ENCODE peak calls at places on chromosome 3, in ten cellular contexts. W, K, A, J, E, X, M, F, L and D are unnamed samples.

GRCh38 chr3:113271189-113271588 is 59.8 kb downstream of the BOC start:
- DNase-seq in W (no peak), K (peak; percentile 34), A (no peak), J (no peak), E (no peak), X (no peak), M (no peak), F (no peak), L (no peak), D (no peak)

GRCh38 chr3:113747719-113748046 is 848 bp downstream of the ATP6V1A start:
- DNase-seq in W (peak; percentile 27), K (no peak), A (no peak), J (peak; percentile 43), E (no peak), X (peak; percentile 49), M (no peak), F (peak; percentile 34), L (no peak), D (no peak)

GRCh38 chr3:53084310-53085001 is 38.6 kb upstream of the SFMBT1 start:
- DNase-seq in W (no peak), K (peak; percentile 33), A (peak; percentile 38), J (no peak), E (no peak), X (peak; percentile 47), M (peak; percentile 67), F (peak; percentile 42), L (no peak), D (no peak)

GRCh38 chr3:13574798-13575451 is 26.0 kb downstream of the FBLN2 start:
- DNase-seq in W (no peak), K (no peak), A (no peak), J (no peak), E (no peak), X (peak; percentile 91), M (no peak), F (peak; percentile 63), L (no peak), D (no peak)

GRCh38 chr3:72848703-72849081 is 447 bp upstream of the SHQ1 start:
- DNase-seq in W (no peak), K (no peak), A (no peak), J (peak; percentile 59), E (no peak), X (peak; percentile 60), M (peak; percentile 6), F (peak; percentile 23), L (no peak), D (no peak)

GRCh38 chr3:134251731-134252391 is 1.2 kb upstream of the RYK start:
- DNase-seq in W (no peak), K (no peak), A (no peak), J (no peak), E (peak; percentile 21), X (no peak), M (peak; percentile 33), F (no peak), L (peak; percentile 16), D (no peak)

GRCh38 chr3:43031490-43032216 is 52.5 kb downstream of the GASK1A start:
- DNase-seq in W (no peak), K (no peak), A (no peak), J (no peak), E (peak; percentile 48), X (peak; percentile 37), M (no peak), F (no peak), L (no peak), D (no peak)

GRCh38 chr3:123317716-123318115 is 116.0 kb downstream of the SEC22A start:
- DNase-seq in W (no peak), K (no peak), A (no peak), J (no peak), E (peak; percentile 12), X (no peak), M (no peak), F (no peak), L (no peak), D (no peak)

GRCh38 chr3:112813016-112813415 is 33.6 kb downstream of the CD200R1L start:
- DNase-seq in W (no peak), K (no peak), A (no peak), J (no peak), E (no peak), X (peak; percentile 31), M (no peak), F (no peak), L (no peak), D (no peak)

GRCh38 chr3:133464573-133464972 is 64.7 kb downstream of the BFSP2 start:
- DNase-seq in W (peak; percentile 62), K (no peak), A (no peak), J (peak; percentile 65), E (no peak), X (peak; percentile 73), M (no peak), F (peak; percentile 38), L (peak; percentile 41), D (no peak)

GRCh38 chr3:116135462-116135861 is 309.8 kb downstream of the LSAMP start:
- DNase-seq in W (peak; percentile 18), K (no peak), A (no peak), J (no peak), E (no peak), X (peak; percentile 36), M (peak; percentile 45), F (peak; percentile 97), L (peak; percentile 36), D (no peak)

GRCh38 chr3:53154731-53155320 is 6.2 kb upstream of the PRKCD start:
- DNase-seq in W (peak; percentile 84), K (no peak), A (no peak), J (no peak), E (no peak), X (no peak), M (no peak), F (no peak), L (no peak), D (no peak)

GRCh38 chr3:189165092-189165491 is 6.7 kb upstream of the TPRG1 start:
- DNase-seq in W (peak; percentile 28), K (no peak), A (no peak), J (no peak), E (no peak), X (no peak), M (no peak), F (no peak), L (no peak), D (no peak)

GRCh38 chr3:112761062-112761638 is 85.5 kb downstream of the CD200R1L start:
- DNase-seq in W (no peak), K (no peak), A (no peak), J (peak; percentile 32), E (no peak), X (peak; percentile 72), M (no peak), F (peak; percentile 72), L (no peak), D (no peak)

GRCh38 chr3:142501004-142501926 is 53.4 kb upstream of the XRN1 start:
- DNase-seq in W (peak; percentile 88), K (no peak), A (no peak), J (no peak), E (no peak), X (peak; percentile 77), M (no peak), F (peak; percentile 89), L (no peak), D (no peak)

GRCh38 chr3:72319202-72320095 is 528.8 kb downstream of the SHQ1 start:
- DNase-seq in W (peak; percentile 38), K (no peak), A (no peak), J (no peak), E (no peak), X (peak; percentile 57), M (no peak), F (peak; percentile 47), L (no peak), D (no peak)

DNA sequence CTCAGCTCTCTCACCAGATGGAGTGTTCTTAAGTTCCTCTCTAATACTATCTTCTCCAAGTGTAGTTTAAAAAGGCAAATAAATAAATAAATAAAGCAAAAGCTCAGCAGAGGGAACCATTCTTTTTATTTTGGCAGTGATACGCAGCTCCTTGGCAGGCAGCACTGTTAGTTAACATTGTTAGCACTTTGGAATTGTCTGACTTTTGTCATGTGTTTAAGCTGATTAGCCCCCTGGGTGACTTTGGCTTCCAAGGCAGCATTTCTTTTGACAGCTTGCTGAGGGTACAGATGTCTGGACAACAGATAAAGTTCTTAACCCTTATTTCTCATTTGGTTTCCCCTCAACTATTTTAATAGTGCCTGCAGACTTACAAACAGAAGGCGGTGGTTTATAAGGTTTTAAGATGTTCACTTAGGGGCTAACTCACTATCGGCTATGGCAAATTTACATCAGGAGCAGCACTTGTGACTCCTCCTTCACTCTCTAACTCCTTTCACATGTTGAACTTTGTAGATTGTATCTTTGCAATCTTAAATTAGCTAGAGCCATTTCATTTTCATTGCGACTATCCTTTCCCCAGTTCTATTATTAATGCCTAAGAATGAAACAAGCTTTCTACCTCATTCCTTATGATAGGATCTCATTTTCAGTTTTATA is 213.4 kb downstream of the ZBBX start:
- DNase-seq in W (no peak), K (no peak), A (no peak), J (no peak), E (no peak), X (no peak), M (peak; percentile 72), F (no peak), L (no peak), D (no peak)
- H3K27me3 ChIP-seq in W (no peaks in the 10 kb centered on the region), K (no peaks in the 10 kb centered on the region), A (no peaks in the 10 kb centered on the region), J (no peaks in the 10 kb centered on the region), E (no peaks in the 10 kb centered on the region), X (no peaks in the 10 kb centered on the region), M (no peaks in the 10 kb centered on the region), F (no peaks in the 10 kb centered on the region), L (no peaks in the 10 kb centered on the region), D (no peaks in the 10 kb centered on the region)

GRCh38 chr3:110758208-110758607 is 313.4 kb upstream of the NECTIN3 start:
- DNase-seq in W (no peak), K (no peak), A (no peak), J (no peak), E (no peak), X (peak; percentile 7), M (no peak), F (no peak), L (no peak), D (no peak)
- H3K4me3 ChIP-seq in W (no peak overlapping the region), K (no peak overlapping the region), A (no peak overlapping the region), J (no peak overlapping the region), E (no peak overlapping the region), X (no peak overlapping the region), M (no peak overlapping the region), F (no peak overlapping the region), L (no peak overlapping the region), D (no peak overlapping the region)

GRCh38 chr3:184258926-184259325 is 2.4 kb downstream of the CAMK2N2 start:
- DNase-seq in W (no peak), K (no peak), A (no peak), J (no peak), E (no peak), X (no peak), M (no peak), F (no peak), L (no peak), D (no peak)
- H3K27me3 ChIP-seq in W (no peaks in the 10 kb centered on the region), K (no peaks in the 10 kb centered on the region), A (peaks cover 16% of the 10 kb centered on the region), J (peaks cover 24% of the 10 kb centered on the region), E (peaks cover 65% of the 10 kb centered on the region), X (peaks cover 4% of the 10 kb centered on the region), M (peaks cover 45% of the 10 kb centered on the region), F (peaks cover 11% of the 10 kb centered on the region), L (no peaks in the 10 kb centered on the region), D (peaks cover 3% of the 10 kb centered on the region)

DNA sequence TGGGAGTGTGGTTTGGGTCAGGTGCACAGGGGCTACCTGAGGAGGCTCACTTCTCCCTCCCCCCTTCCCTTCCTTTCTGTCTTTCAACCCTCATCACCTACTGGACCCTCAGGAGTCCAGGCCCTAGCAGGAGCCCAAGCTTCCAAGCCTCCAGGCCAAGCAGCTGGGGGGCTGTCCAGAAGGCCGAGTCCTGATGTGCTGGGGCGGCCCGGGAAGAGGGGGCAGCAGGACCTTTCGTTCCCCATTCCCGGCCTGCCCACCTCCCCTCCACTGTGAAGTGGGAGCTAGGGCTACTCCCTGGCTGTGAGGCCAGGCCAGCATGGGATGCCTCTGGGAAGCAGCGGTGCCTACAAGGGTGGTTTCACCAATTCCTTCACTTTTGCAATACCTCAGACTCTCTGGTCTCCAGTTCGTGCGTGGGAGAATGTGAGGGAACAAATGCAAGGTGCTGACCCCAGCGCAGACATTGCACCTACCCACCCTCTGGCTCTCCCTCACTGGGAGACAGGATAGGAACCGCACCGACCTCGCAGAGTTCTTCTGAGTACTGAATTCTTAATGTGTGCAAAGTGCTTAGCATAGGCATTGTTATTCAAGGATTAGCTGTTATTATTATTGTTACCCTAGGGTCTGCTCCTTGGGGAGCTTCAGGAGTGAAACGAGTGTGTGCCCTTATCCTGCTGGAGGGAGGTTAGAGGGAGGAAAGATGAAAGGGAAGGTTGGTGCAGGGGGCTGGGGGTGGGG is 2.5 kb downstream of the EPHB3 start:
- DNase-seq in W (no peak), K (no peak), A (no peak), J (no peak), E (no peak), X (no peak), M (no peak), F (no peak), L (no peak), D (no peak)
- H3K4me3 ChIP-seq in W (peak overlapping the region; percentile 81), K (no peak overlapping the region), A (no peak overlapping the region), J (no peak overlapping the region), E (no peak overlapping the region), X (no peak overlapping the region), M (peak overlapping the region; percentile 72), F (no peak overlapping the region), L (no peak overlapping the region), D (no peak overlapping the region)